ENCODE peak calls at places on chromosomes 5 and 9, in six cellular contexts. K, P, T, V, U and Z are unnamed samples.

GRCh38 chr9:2307480-2307879 is 292.3 kb downstream of the SMARCA2 start:
- DNase-seq in K (no peak), T (no peak), V (no peak), P (no peak), U (no peak), Z (no peak)

GRCh38 chr5:431001-431710 is 11.8 kb upstream of the EXOC3 start:
- DNase-seq in T (peak), K (no peak), P (peak), U (peak), V (no peak), Z (no peak)

GRCh38 chr5:156922207-156922792 is 40.7 kb downstream of the TIMD4 start:
- DNase-seq in K (no peak), U (no peak), P (no peak), T (no peak), V (no peak), Z (no peak)

GRCh38 chr5:115699967-115700366 is 74.1 kb upstream of the TMED7 start:
- DNase-seq in T (no peak), K (no peak), V (no peak), U (no peak), P (no peak), Z (no peak)

GRCh38 chr5:155128786-155129512 is 115.4 kb downstream of the KIF4B start:
- DNase-seq in T (peak), V (no peak), P (no peak), K (no peak), U (no peak), Z (no peak)

GRCh38 chr9:98774746-98775145 is 21.6 kb downstream of the ANKS6 start:
- DNase-seq in U (no peak), P (peak), V (peak), T (no peak), K (no peak), Z (no peak)

GRCh38 chr9:32644698-32645097 is 9.2 kb upstream of the TAF1L start:
- DNase-seq in P (no peak), U (no peak), K (no peak), T (peak), V (no peak), Z (no peak)

GRCh38 chr5:168393773-168394172 is 92.5 kb upstream of the RARS1 start:
- DNase-seq in V (no peak), P (no peak), U (no peak), K (no peak), T (no peak), Z (no peak)

GRCh38 chr5:55604611-55605067 is 69.9 kb upstream of the PLPP1 start:
- DNase-seq in K (no peak), T (peak), V (peak), U (no peak), P (peak), Z (no peak)

GRCh38 chr9:33651125-33651524 is 127.1 kb downstream of the ANKRD18B start:
- DNase-seq in V (no peak), T (no peak), K (no peak), U (no peak), P (peak), Z (no peak)

GRCh38 chr9:755454-756381 is 85.8 kb upstream of the DMRT1 start:
- DNase-seq in T (peak), K (no peak), V (peak), P (no peak), U (no peak), Z (no peak)

GRCh38 chr5:112689510-112689909 is 48.2 kb upstream of the APC start:
- DNase-seq in U (no peak), P (no peak), V (no peak), T (no peak), K (no peak), Z (no peak)

GRCh38 chr5:116137544-116138378 is 52.9 kb downstream of the COMMD10 start:
- DNase-seq in U (no peak), V (no peak), T (peak), P (peak), K (no peak), Z (no peak)

GRCh38 chr5:121915765-121916164 is 46.0 kb upstream of the SRFBP1 start:
- DNase-seq in V (no peak), U (no peak), P (no peak), K (no peak), T (no peak), Z (no peak)

GRCh38 chr5:82440041-82440440 is 161.9 kb upstream of the RPS23 start:
- DNase-seq in P (no peak), U (no peak), T (no peak), K (no peak), V (no peak), Z (no peak)

GRCh38 chr5:173808079-173808808 is 79.9 kb upstream of the CPEB4 start:
- DNase-seq in U (no peak), V (no peak), P (no peak), T (no peak), K (no peak), Z (no peak)

GRCh38 chr5:78787763-78788162 is 139.2 kb upstream of the LHFPL2 start:
- DNase-seq in U (no peak), K (no peak), T (no peak), V (no peak), P (no peak), Z (no peak)

GRCh38 chr5:142537938-142538337 is 148.0 kb downstream of the FGF1 start:
- DNase-seq in T (no peak), P (no peak), V (no peak), K (no peak), U (no peak), Z (no peak)

GRCh38 chr5:41009228-41009627 is 61.9 kb downstream of the MROH2B start:
- DNase-seq in P (no peak), V (peak), U (no peak), T (peak), K (no peak), Z (no peak)

GRCh38 chr5:81022688-81023084 is 62.5 kb downstream of the RASGRF2 start:
- DNase-seq in T (no peak), U (no peak), P (no peak), V (no peak), K (no peak), Z (no peak)

GRCh38 chr5:101590384-101590783 is 687.3 kb upstream of the ST8SIA4 start:
- DNase-seq in K (no peak), V (no peak), P (peak), U (no peak), T (peak), Z (no peak)

GRCh38 chr5:35285011-35285410 is 54.7 kb upstream of the PRLR start:
- DNase-seq in U (no peak), T (peak), P (no peak), V (no peak), K (no peak), Z (no peak)

GRCh38 chr9:136147890-136148714 is 29.4 kb upstream of the TMEM250 start:
- DNase-seq in V (no peak), U (no peak), P (peak), K (no peak), T (no peak), Z (no peak)

GRCh38 chr9:127524373-127524772 is 73.1 kb downstream of the LRSAM1 start:
- DNase-seq in U (no peak), V (no peak), P (peak), T (no peak), K (no peak), Z (no peak)

GRCh38 chr9:127523312-127523851 is 72.1 kb downstream of the LRSAM1 start:
- DNase-seq in P (no peak), V (no peak), K (no peak), U (no peak), T (peak), Z (no peak)

GRCh38 chr9:127526655-127527559 is 75.6 kb downstream of the LRSAM1 start:
- DNase-seq in U (no peak), P (no peak), K (no peak), V (no peak), T (no peak), Z (no peak)

GRCh38 chr9:127527560-127528268 is 76.4 kb downstream of the LRSAM1 start:
- DNase-seq in K (no peak), V (no peak), T (no peak), P (no peak), U (no peak), Z (no peak)

DNA sequence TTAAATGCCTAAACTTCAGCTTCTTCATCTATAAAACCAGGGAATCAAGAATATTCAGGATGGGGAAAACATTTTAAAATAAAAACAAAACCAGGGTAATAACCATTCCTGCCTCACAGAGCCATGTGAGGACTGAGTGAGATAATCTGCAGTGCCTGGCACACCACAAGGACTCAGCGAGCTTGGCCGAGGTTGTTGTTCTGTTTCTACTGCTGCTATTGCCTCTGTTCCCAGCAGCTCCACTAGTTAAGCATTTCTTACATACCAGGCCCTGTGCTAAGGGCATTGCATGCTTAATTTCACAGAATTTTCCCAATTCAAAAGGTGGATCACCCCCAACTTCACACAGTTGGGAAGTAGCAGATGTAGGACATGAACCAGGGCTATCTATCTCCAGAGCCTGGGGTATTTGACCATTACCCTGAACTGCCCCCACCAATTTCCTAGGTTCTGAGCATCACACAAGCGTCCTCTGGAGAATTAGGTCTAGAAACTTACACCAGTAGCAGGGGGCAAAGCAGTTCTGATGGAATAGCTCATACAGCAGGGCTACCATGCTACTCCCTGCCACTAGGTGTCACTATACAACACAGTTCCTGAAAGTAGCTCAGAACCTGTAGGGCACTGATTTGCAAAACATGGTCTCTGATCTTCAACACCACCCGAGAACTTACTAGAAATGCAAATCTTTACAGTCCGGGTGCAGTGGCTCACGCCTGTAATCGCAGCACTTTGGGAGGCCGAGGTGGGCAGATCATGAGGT is 74.3 kb downstream of the LRSAM1 start:
- DNase-seq in K (no peak), P (peak), U (no peak), T (peak), V (no peak), Z (no peak)
- TF ChIP-seq CTCF in K (peak), P (peak), U (peak), T (peak), V (peak), Z (peak)

DNA sequence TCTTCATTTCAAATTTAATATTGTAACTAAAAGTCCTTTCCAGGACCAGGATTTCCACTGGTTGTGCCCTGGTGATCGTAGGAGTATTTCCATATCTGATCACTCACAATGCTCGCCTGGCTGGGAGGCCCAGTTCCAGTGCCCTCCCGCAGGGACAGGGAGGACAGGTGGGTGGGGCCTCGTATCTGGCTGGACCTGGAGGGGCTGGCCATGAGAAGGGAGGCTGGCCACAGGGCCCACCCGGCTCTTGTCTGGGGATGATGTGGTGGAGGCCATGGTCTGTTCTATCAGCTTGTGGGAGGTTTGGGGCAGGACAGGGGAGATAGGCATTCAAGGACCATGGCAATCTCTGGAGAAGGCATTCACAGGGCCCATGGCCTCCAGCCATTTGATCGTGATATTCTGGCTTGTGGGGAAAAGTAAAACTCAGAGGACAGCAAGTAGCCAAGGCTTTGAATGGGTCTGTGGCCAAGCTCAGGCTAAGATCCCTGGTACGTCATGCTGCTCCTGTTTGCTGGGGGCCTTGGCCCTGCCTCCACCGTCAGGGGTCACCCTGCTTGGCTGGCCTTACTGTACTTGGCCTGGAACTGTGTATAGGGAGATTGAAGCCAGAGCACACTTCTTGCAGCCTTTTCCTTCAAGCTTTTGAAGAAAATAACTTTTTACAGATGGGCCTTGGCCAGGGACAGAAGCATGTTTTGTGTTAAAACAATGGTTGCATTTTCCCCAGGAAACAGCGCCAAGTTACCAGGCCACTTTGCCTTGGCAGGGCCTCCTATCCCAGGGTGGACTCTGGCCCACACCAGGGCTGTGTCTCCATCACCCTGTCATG is 286.6 kb downstream of the GADD45G start:
- DNase-seq in P (no peak), V (no peak), U (peak), T (no peak), K (no peak), Z (no peak)
- H3K27ac ChIP-seq in P (no peak), V (peak), U (no peak), T (no peak), K (peak), Z (no peak)

GRCh38 chr5:31620071-31620470 is 18.9 kb upstream of the PDZD2 start:
- DNase-seq in T (no peak), K (no peak), P (no peak), U (no peak), V (no peak), Z (no peak)

GRCh38 chr5:31614147-31615030 is 24.5 kb upstream of the PDZD2 start:
- DNase-seq in T (no peak), U (no peak), K (peak), P (no peak), V (no peak), Z (no peak)

GRCh38 chr5:31623249-31623648 is 15.7 kb upstream of the PDZD2 start:
- DNase-seq in P (no peak), V (no peak), T (no peak), U (no peak), K (no peak), Z (no peak)

GRCh38 chr5:31617867-31618266 is 21.1 kb upstream of the PDZD2 start:
- DNase-seq in U (no peak), V (no peak), K (no peak), T (no peak), P (no peak), Z (no peak)
- TF ChIP-seq CTCF in U (no peak), V (no peak), K (no peak), T (no peak), P (no peak), Z (no peak)

GRCh38 chr5:16894236-16895057 is 41.6 kb downstream of the MYO10 start:
- DNase-seq in T (peak), P (peak), K (no peak), V (no peak), U (no peak), Z (no peak)

GRCh38 chr5:16888694-16889124 is 47.4 kb downstream of the MYO10 start:
- DNase-seq in P (no peak), U (no peak), K (no peak), T (peak), V (no peak), Z (no peak)

GRCh38 chr5:16889972-16890519 is 46.0 kb downstream of the MYO10 start:
- DNase-seq in K (no peak), U (no peak), V (no peak), P (no peak), T (peak), Z (no peak)

GRCh38 chr5:16889203-16889971 is 46.7 kb downstream of the MYO10 start:
- DNase-seq in P (peak), T (peak), V (no peak), U (no peak), K (no peak), Z (no peak)

GRCh38 chr5:16891043-16891442 is 45.0 kb downstream of the MYO10 start:
- DNase-seq in V (no peak), U (no peak), P (no peak), T (no peak), K (no peak), Z (no peak)
- H3K27ac ChIP-seq in V (no peak), U (no peak), P (no peak), T (no peak), K (no peak), Z (no peak)